ENCODE peak calls at places on chromosomes 4 and X, in six cellular contexts. B is aorta; F is activated CD4-positive, alpha-beta T cell treated with anti-CD3 and anti-CD28 coated beads for 1 hour; I is left ventricle myocardium inferior; D is hepatocyte; Z is head of caudate nucleus. M is an unnamed sample.
A peak's percentile ranks its signal among the peaks of the same experiment; 100 is the strongest.

GRCh38 chrX:97401154-97401553 is 517.4 kb downstream of the RPA4 start:
- DNase-seq in F (no peak), B (no peak), Z (no peak), I (no peak), D (no peak), M (no peak)

GRCh38 chr4:154490589-154491340 is 834 bp downstream of the DCHS2 start:
- DNase-seq in D (peak; percentile 49), B (no peak), F (no peak), Z (peak; percentile 28), I (no peak), M (peak; percentile 40)

GRCh38 chr4:5203309-5203708 is 152.0 kb downstream of the STK32B start:
- DNase-seq in B (no peak), I (no peak), D (no peak), Z (no peak), F (no peak), M (peak; percentile 60)

GRCh38 chrX:123513585-123514278 is 219.1 kb downstream of the THOC2 start:
- DNase-seq in F (no peak), Z (no peak), D (no peak), B (no peak), I (no peak), M (no peak)

GRCh38 chrX:111039606-111040005 is 56.4 kb upstream of the PAK3 start:
- DNase-seq in Z (no peak), I (no peak), F (no peak), B (no peak), D (no peak), M (no peak)

GRCh38 chr4:183600189-183600685 is 58.7 kb downstream of the RWDD4 start:
- DNase-seq in B (no peak), F (no peak), I (no peak), D (no peak), Z (no peak), M (no peak)

GRCh38 chr4:15003891-15004700 is 1.8 kb downstream of the CPEB2 start:
- DNase-seq in B (peak; percentile 63), D (peak; percentile 73), Z (peak; percentile 78), F (peak; percentile 48), I (peak; percentile 41), M (peak; percentile 33)

GRCh38 chr4:52799813-52800212 is 48.6 kb upstream of the ERVMER34-1 start:
- DNase-seq in F (no peak), Z (no peak), D (no peak), B (no peak), I (no peak), M (no peak)

GRCh38 chrX:152601848-152602616 is 35.7 kb upstream of the GABRQ start:
- DNase-seq in B (no peak), D (no peak), I (no peak), Z (peak; percentile 23), F (no peak), M (peak; percentile 2)

GRCh38 chrX:48802813-48803261 is 970 bp downstream of the HDAC6 start:
- DNase-seq in I (no peak), B (no peak), F (no peak), Z (no peak), D (no peak), M (no peak)